ENCODE peak calls at places on chromosomes 12 and 14, in six cellular contexts. Z, X, P, E, Q and O are unnamed samples.

GRCh38 chr12:120234643-120235368 is 30.7 kb downstream of the PXN start:
- DNase-seq in X (peak), Z (peak), P (peak), E (peak), Q (peak), O (peak)

GRCh38 chr12:100860611-100861010 is 66.0 kb downstream of the ANO4 start:
- DNase-seq in Z (no peak), X (no peak), P (no peak), E (peak), Q (no peak), O (peak)

GRCh38 chr14:105845725-105846309 is 319.4 kb downstream of the TMEM121 start:
- DNase-seq in X (no peak), Z (no peak), Q (no peak), E (no peak), P (no peak), O (no peak)

GRCh38 chr14:52051251-52051650 is 17.6 kb downstream of the NID2 start:
- DNase-seq in Q (no peak), P (no peak), E (peak), X (no peak), Z (no peak), O (no peak)

GRCh38 chr12:20451759-20452158 is 83.4 kb downstream of the PDE3A start:
- DNase-seq in Z (no peak), X (no peak), E (peak), P (no peak), Q (no peak), O (peak)

GRCh38 chr14:75570797-75571196 is 7.6 kb upstream of the FLVCR2 start:
- DNase-seq in Q (no peak), Z (no peak), P (no peak), E (no peak), X (no peak), O (no peak)

GRCh38 chr12:132007041-132007440 is 57.3 kb downstream of the EP400 start:
- DNase-seq in E (no peak), P (no peak), X (no peak), Q (no peak), Z (no peak), O (no peak)

GRCh38 chr12:52860102-52860838 is 11.5 kb upstream of the KRT78 start:
- DNase-seq in P (no peak), X (peak), Q (no peak), E (peak), Z (peak), O (peak)

GRCh38 chr14:57533214-57533613 is 39.6 kb upstream of the CCDC198 start:
- DNase-seq in P (no peak), Q (peak), Z (no peak), E (peak), X (peak), O (peak)

GRCh38 chr14:53845813-53846693 is 110.6 kb downstream of the BMP4 start:
- DNase-seq in E (no peak), P (no peak), Z (no peak), X (no peak), Q (no peak), O (no peak)

GRCh38 chr12:53659011-53659551 is 16.8 kb downstream of the ATP5MC2 start:
- DNase-seq in E (peak), Q (peak), X (peak), P (peak), Z (no peak), O (peak)

GRCh38 chr12:59724011-59724703 is 128.3 kb downstream of the SLC16A7 start:
- DNase-seq in Z (no peak), X (no peak), Q (no peak), P (no peak), E (no peak), O (no peak)